ENCODE peak calls at places on chromosomes 1 and 21, in eight cellular contexts. L is esophagus squamous epithelium, V is right atrium auricular region, O is stomach, S is HFF-Myc, D is bronchial epithelial cell, T is psoas muscle, B is fibroblast of pulmonary artery. F is an unnamed sample.
A peak's percentile ranks its signal among the peaks of the same experiment; 100 is the strongest.

GRCh38 chr1:160217466-160218165 is 12.4 kb downstream of the PEA15 start:
- DNase-seq in B (peak; percentile 20), V (no peak), O (peak; percentile 49), S (no peak), L (no peak), D (peak; percentile 80), T (no peak), F (peak; percentile 53)

GRCh38 chr1:154474802-154475201 is 27.2 kb upstream of the TDRD10 start:
- DNase-seq in O (peak; percentile 68), L (no peak), B (peak; percentile 78), D (peak; percentile 73), S (peak; percentile 25), V (peak; percentile 65), T (no peak), F (peak; percentile 82)

GRCh38 chr1:93844262-93845045 is 34.6 kb downstream of the DNTTIP2 start:
- DNase-seq in L (no peak), V (no peak), S (peak; percentile 72), D (peak; percentile 80), B (peak; percentile 90), O (peak; percentile 43), T (no peak), F (peak; percentile 70)

GRCh38 chr1:204828352-204828850 is 42.3 kb upstream of the NFASC start:
- DNase-seq in O (peak; percentile 48), L (no peak), T (peak; percentile 73), V (no peak), S (no peak), B (peak; percentile 8), D (no peak), F (peak; percentile 88)

GRCh38 chr1:56837244-56837926 is 17.2 kb upstream of the C8A start:
- DNase-seq in T (no peak), S (no peak), L (no peak), V (peak; percentile 1), O (no peak), B (no peak), D (no peak), F (no peak)

GRCh38 chr21:18387994-18388393 is 15.6 kb downstream of the TMPRSS15 start:
- DNase-seq in V (no peak), D (no peak), T (no peak), L (no peak), O (no peak), B (no peak), S (no peak), F (no peak)

GRCh38 chr1:233355841-233356704 is 28.5 kb downstream of the MAP3K21 start:
- DNase-seq in T (no peak), V (no peak), S (no peak), O (no peak), L (no peak), D (no peak), B (no peak), F (no peak)

GRCh38 chr1:153990468-153991150 is at the start of gene RPS27:
- DNase-seq in O (peak; percentile 90), D (peak; percentile 95), S (peak; percentile 97), L (peak; percentile 77), B (peak; percentile 99), V (peak; percentile 96), T (peak; percentile 86), F (peak; percentile 96)

GRCh38 chr1:228457017-228457395 is 30.2 kb upstream of the RNF187 start:
- DNase-seq in S (no peak), T (no peak), D (no peak), L (no peak), B (no peak), O (no peak), V (no peak), F (no peak)

DNA sequence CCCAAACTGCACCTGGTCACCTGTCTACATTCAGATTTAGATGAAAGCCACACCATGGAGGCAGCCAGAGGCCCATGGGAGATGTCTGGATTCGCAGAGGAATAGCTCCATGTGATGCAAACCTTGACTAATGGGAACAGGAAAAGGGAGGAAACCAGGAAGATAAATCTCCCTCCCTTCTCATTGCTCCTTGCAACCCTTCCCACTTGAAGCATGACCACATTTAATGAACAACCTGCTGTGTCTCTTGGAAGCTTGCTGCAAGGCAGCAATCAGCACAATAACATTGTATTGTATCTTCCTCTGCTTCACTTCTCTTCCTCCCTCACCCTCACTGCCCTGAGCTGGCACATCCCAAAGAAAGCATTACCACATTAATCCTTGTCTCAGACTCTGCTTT is 42.5 kb upstream of the KLF17 start:
- DNase-seq in D (peak; percentile 36), L (no peak), B (peak; percentile 87), O (no peak), T (no peak), S (no peak), V (no peak), F (peak; percentile 14)
- TF ChIP-seq CTCF in D (no peak), L (no peak), B (no peak), O (no peak), T (no peak), S (no peak), V (no peak), F (no peak)

GRCh38 chr1:5895446-5896406 is 96.5 kb downstream of the NPHP4 start:
- DNase-seq in V (no peak), T (no peak), S (no peak), O (no peak), L (no peak), D (no peak), B (no peak), F (no peak)
- H3K4me3 ChIP-seq in V (no peak overlapping the region), T (no peak overlapping the region), S (no peak overlapping the region), O (no peak overlapping the region), L (no peak overlapping the region), D (no peak overlapping the region), B (no peak overlapping the region), F (no peak overlapping the region)

DNA sequence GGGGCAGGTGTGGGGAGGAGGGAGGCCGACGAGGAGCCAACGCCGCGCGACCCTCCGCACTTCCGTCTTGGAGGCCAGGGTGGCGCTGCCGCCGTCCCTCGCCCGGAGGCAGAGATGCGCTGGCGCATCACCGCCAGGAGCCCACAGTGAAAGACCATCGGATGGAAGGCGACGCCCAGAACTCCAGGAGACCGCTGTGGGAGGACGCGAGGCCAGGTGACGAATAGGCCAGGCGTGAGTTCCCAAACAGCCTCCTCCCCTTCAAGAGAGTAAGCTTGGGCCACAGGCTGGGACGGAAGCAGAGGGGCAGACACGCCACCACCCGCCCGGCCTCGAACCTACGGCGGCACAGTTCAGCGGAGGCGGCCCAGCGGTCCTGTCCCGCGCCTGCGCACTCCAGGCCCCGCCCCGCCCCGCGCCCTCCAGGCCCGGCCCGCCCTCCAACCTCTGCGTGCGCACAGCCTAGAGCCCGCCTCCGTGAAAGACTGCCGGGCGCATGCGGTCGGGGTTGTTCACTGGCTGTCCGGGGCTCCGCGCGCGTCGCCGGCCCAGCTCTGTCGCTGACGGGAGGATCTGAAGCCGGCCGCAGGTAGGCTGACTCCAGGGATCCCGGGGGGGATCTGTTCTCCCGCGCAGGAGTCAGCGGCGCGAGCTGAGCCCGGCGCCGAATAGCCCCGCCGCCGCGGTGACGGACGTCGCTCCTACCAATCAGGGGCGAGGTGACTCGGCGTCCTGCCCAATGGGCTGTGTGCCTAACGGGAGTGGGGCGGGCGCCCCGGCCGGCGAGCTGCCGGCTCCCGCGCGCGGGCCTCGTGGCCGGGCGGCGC is at the start of gene CTPS1:
- DNase-seq in L (peak; percentile 79), B (peak; percentile 94), S (peak; percentile 67), V (peak; percentile 95), O (peak; percentile 97), D (peak; percentile 71), T (peak; percentile 97), F (peak; percentile 97)
- TF ChIP-seq CTCF in L (no peak), B (no peak), S (peak; percentile 21), V (no peak), O (no peak), D (peak; percentile 8), T (no peak), F (peak; percentile 18)

DNA sequence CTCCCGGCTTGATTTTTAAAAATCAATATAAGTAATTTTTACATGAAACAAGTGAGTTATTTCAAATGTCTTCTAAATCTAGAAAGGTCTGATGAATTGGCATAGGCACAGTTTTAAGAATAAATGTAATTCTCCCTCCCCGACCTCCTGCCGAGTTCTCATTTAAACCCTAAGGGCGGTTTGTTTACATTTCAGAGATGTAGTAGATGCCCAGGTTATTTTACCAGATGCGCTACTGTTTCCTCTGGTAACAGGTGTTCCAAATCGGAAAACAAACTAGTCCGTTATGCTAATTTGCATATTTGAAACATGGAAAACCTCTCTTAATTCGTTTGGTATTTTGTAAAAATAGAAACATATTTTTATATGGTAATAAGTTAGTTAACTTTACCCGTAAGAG is 53.8 kb upstream of the CFAP126 start:
- DNase-seq in S (no peak), L (no peak), D (no peak), O (no peak), B (no peak), T (no peak), V (no peak), F (no peak)
- H3K4me3 ChIP-seq in S (no peak overlapping the region), L (no peak overlapping the region), D (no peak overlapping the region), O (no peak overlapping the region), B (no peak overlapping the region), T (peak overlapping the region; percentile 37), V (peak overlapping the region; percentile 35), F (no peak overlapping the region)

DNA sequence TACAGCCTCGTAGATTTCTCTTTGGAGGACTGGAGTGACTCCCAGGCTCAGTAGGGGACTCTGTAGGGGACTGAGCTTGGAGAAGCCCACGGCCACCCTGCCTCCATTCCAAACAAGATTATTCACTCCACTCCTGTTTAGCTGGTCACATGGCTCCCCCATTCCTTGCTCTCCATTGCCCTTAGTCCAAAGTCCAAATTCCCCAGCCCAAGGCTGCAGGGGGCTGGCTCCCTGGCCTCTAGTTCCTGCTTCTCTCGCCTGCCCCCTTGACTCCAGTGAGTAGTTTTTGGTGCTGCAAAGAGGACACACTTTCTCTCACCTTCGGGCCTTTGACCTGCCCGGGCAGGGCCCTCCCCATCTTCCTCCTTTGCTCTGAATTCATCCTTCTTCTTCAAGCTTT is 403.3 kb downstream of the KIF26B start:
- DNase-seq in S (no peak), T (no peak), B (no peak), O (no peak), V (no peak), D (no peak), L (no peak), F (no peak)
- TF ChIP-seq CTCF in S (no peak), T (no peak), B (no peak), O (no peak), V (no peak), D (no peak), L (no peak), F (no peak)

DNA sequence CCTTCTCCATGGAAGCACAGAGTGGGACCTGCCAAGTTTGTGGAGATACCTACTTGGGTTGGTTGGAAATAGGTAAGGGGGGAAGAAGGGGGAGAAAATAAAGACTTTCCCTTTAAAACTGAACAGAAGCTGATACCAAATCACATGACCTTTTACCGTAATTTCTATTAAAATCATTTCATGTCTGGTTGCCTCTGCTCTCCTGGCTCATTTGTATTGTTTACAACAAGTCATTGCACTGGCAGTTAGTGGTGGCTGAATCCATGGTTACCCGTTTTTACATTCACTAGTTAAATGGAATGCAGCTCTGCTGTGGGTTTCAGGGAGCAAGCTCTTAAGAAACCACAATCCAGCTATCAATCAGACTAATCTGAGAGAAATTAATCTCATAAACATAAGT is 353.7 kb upstream of the ESRRG start:
- DNase-seq in O (no peak), T (no peak), S (no peak), V (no peak), L (no peak), B (no peak), D (no peak), F (no peak)
- H3K4me3 ChIP-seq in O (peak overlapping the region; percentile 2), T (peak overlapping the region; percentile 54), S (no peak overlapping the region), V (peak overlapping the region; percentile 35), L (no peak overlapping the region), B (no peak overlapping the region), D (no peak overlapping the region), F (no peak overlapping the region)

F was measured in foreskin fibroblast.